ENCODE peak calls at places on chromosomes 11 and 22, in four cellular contexts. One of them, this sample, is unnamed.

GRCh38 chr22:41405588-41405987 is 23.8 kb downstream of the TEF start:
- DNase-seq in spleen: peak
- DNase-seq in endothelial cell of umbilical vein: no peak
- DNase-seq in GM12891: peak
- DNase-seq in this sample: no peak

GRCh38 chr11:19566583-19567379 is 145.9 kb upstream of the NAV2 start:
- DNase-seq in GM12891: no peak
- DNase-seq in endothelial cell of umbilical vein: no peak
- DNase-seq in spleen: no peak
- DNase-seq in this sample: no peak

GRCh38 chr11:83801799-83802198 is 515.6 kb upstream of the CCDC90B start:
- DNase-seq in spleen: no peak
- DNase-seq in GM12891: no peak
- DNase-seq in endothelial cell of umbilical vein: no peak
- DNase-seq in this sample: no peak

GRCh38 chr11:121936781-121937447 is 179.1 kb downstream of the BLID start:
- DNase-seq in endothelial cell of umbilical vein: no peak
- DNase-seq in spleen: no peak
- DNase-seq in GM12891: no peak
- DNase-seq in this sample: no peak

GRCh38 chr22:39690901-39691620 is 120.5 kb downstream of the CACNA1I start:
- DNase-seq in endothelial cell of umbilical vein: no peak
- DNase-seq in spleen: no peak
- DNase-seq in GM12891: no peak
- DNase-seq in this sample: no peak

GRCh38 chr11:61918251-61919112 is 1.1 kb upstream of the RAB3IL1 start:
- DNase-seq in endothelial cell of umbilical vein: no peak
- DNase-seq in spleen: no peak
- DNase-seq in GM12891: peak
- DNase-seq in this sample: no peak

GRCh38 chr11:69293819-69294505 is at the start of gene MYEOV:
- DNase-seq in endothelial cell of umbilical vein: peak
- DNase-seq in GM12891: peak
- DNase-seq in spleen: peak
- DNase-seq in this sample: no peak

GRCh38 chr22:18954941-18955571 is 19.0 kb upstream of the PRODH start:
- DNase-seq in spleen: peak
- DNase-seq in GM12891: no peak
- DNase-seq in endothelial cell of umbilical vein: no peak
- DNase-seq in this sample: no peak

GRCh38 chr11:43579171-43579918 is 101.2 kb upstream of the HSD17B12 start:
- DNase-seq in spleen: no peak
- DNase-seq in GM12891: no peak
- DNase-seq in endothelial cell of umbilical vein: peak
- DNase-seq in this sample: no peak

GRCh38 chr11:46216040-46216764 is 61.3 kb upstream of the CREB3L1 start:
- DNase-seq in spleen: no peak
- DNase-seq in GM12891: no peak
- DNase-seq in endothelial cell of umbilical vein: no peak
- DNase-seq in this sample: no peak

GRCh38 chr11:78050964-78051831 is 12.5 kb upstream of the THRSP start:
- DNase-seq in endothelial cell of umbilical vein: peak
- DNase-seq in GM12891: no peak
- DNase-seq in spleen: no peak
- DNase-seq in this sample: no peak

GRCh38 chr22:49046546-49047305 is 780.9 kb downstream of the BRD1 start:
- DNase-seq in spleen: no peak
- DNase-seq in endothelial cell of umbilical vein: no peak
- DNase-seq in GM12891: peak
- DNase-seq in this sample: no peak

GRCh38 chr11:72813740-72814138 is 472 bp upstream of the ATG16L2 start:
- DNase-seq in endothelial cell of umbilical vein: no peak
- DNase-seq in GM12891: peak
- DNase-seq in spleen: peak
- DNase-seq in this sample: no peak

GRCh38 chr22:29456211-29456671 is 17.9 kb downstream of the RFPL1 start:
- DNase-seq in endothelial cell of umbilical vein: no peak
- DNase-seq in spleen: no peak
- DNase-seq in GM12891: no peak
- DNase-seq in this sample: no peak

GRCh38 chr11:72719144-72719543 is 33.1 kb downstream of the ARAP1 start:
- DNase-seq in GM12891: no peak
- DNase-seq in endothelial cell of umbilical vein: no peak
- DNase-seq in spleen: no peak
- DNase-seq in this sample: no peak

GRCh38 chr11:8615633-8616032 is 21.6 kb upstream of the STK33 start:
- DNase-seq in spleen: no peak
- DNase-seq in endothelial cell of umbilical vein: no peak
- DNase-seq in GM12891: no peak
- DNase-seq in this sample: no peak

GRCh38 chr22:50248192-50249084 is 2.6 kb downstream of the HDAC10 start:
- DNase-seq in spleen: no peak
- DNase-seq in endothelial cell of umbilical vein: no peak
- DNase-seq in GM12891: no peak
- DNase-seq in this sample: no peak

GRCh38 chr11:45252134-45252856 is 33.8 kb downstream of the SYT13 start:
- DNase-seq in endothelial cell of umbilical vein: peak
- DNase-seq in spleen: no peak
- DNase-seq in GM12891: peak
- DNase-seq in this sample: no peak

GRCh38 chr11:133506023-133506422 is 26.3 kb downstream of the OPCML start:
- DNase-seq in endothelial cell of umbilical vein: no peak
- DNase-seq in GM12891: no peak
- DNase-seq in spleen: no peak
- DNase-seq in this sample: no peak

GRCh38 chr11:13983081-13983751 is 20.7 kb downstream of the SPON1 start:
- DNase-seq in GM12891: no peak
- DNase-seq in spleen: no peak
- DNase-seq in endothelial cell of umbilical vein: no peak
- DNase-seq in this sample: no peak

GRCh38 chr11:111843659-111844058 is 27.7 kb downstream of the ALG9 start:
- DNase-seq in GM12891: no peak
- DNase-seq in endothelial cell of umbilical vein: no peak
- DNase-seq in spleen: no peak
- DNase-seq in this sample: no peak

GRCh38 chr11:111845256-111846028 is 25.9 kb downstream of the ALG9 start:
- DNase-seq in spleen: no peak
- DNase-seq in GM12891: no peak
- DNase-seq in endothelial cell of umbilical vein: no peak
- DNase-seq in this sample: no peak

GRCh38 chr11:111838054-111838453 is 33.3 kb downstream of the ALG9 start:
- DNase-seq in endothelial cell of umbilical vein: no peak
- DNase-seq in GM12891: no peak
- DNase-seq in spleen: no peak
- DNase-seq in this sample: no peak

GRCh38 chr11:111840143-111840542 is 31.2 kb downstream of the ALG9 start:
- DNase-seq in spleen: no peak
- DNase-seq in GM12891: no peak
- DNase-seq in endothelial cell of umbilical vein: no peak
- DNase-seq in this sample: no peak

DNA sequence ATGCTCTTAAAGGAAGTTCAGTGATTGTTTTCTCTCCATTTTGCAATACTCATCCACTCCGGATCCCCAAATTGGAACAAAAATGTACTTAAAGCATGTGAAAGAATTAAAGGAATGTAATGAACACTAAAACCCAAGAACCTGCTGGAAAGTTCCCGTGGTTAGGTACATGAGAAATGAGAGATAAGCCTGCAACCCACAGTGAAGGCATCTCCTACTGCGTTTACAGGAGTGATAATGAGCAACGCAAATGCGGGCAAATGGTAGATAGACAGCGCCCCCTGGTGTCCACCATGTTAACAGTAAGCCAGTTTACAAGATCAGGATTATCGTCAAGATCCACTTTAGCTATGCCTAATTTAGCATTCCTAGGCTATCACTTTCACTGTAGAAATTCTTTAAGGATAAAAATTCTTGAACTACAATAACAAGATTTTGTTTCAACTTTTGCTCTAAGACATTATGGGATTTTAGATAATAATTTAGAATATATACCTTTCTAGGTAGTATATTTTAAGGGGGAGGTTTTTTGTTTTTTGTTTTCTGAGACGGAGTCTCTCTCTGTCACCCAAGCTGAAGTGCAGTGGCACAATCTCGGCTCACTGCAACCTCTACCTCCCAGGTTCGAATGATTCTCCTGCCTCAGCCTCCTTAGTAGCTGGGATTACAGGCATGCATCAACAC is 29.9 kb downstream of the ALG9 start:
- DNase-seq in endothelial cell of umbilical vein: peak
- DNase-seq in spleen: peak
- DNase-seq in GM12891: peak
- DNase-seq in this sample: peak
- TF ChIP-seq POLR2AphosphoS5 in endothelial cell of umbilical vein: no peak
- TF ChIP-seq POLR2AphosphoS5 in spleen: no peak
- TF ChIP-seq POLR2AphosphoS5 in GM12891: no peak
- TF ChIP-seq POLR2AphosphoS5 in this sample: no peak

GRCh38 chr11:120667281-120667680 is 155.7 kb downstream of the GRIK4 start:
- DNase-seq in GM12891: no peak
- DNase-seq in spleen: no peak
- DNase-seq in endothelial cell of umbilical vein: no peak
- DNase-seq in this sample: no peak
- TF ChIP-seq POLR2AphosphoS5 in GM12891: no peak
- TF ChIP-seq POLR2AphosphoS5 in spleen: peak
- TF ChIP-seq POLR2AphosphoS5 in endothelial cell of umbilical vein: no peak
- TF ChIP-seq POLR2AphosphoS5 in this sample: no peak

GRCh38 chr11:20762980-20763379 is 93.6 kb downstream of the NELL1 start:
- DNase-seq in GM12891: no peak
- DNase-seq in spleen: no peak
- DNase-seq in endothelial cell of umbilical vein: no peak
- DNase-seq in this sample: no peak

GRCh38 chr11:20762112-20762511 is 92.7 kb downstream of the NELL1 start:
- DNase-seq in spleen: no peak
- DNase-seq in GM12891: no peak
- DNase-seq in endothelial cell of umbilical vein: no peak
- DNase-seq in this sample: no peak

GRCh38 chr11:20754957-20755356 is 85.6 kb downstream of the NELL1 start:
- DNase-seq in endothelial cell of umbilical vein: no peak
- DNase-seq in spleen: no peak
- DNase-seq in GM12891: no peak
- DNase-seq in this sample: no peak

GRCh38 chr11:20759541-20759940 is 90.2 kb downstream of the NELL1 start:
- DNase-seq in endothelial cell of umbilical vein: no peak
- DNase-seq in spleen: no peak
- DNase-seq in GM12891: no peak
- DNase-seq in this sample: no peak
- TF ChIP-seq POLR2AphosphoS5 in endothelial cell of umbilical vein: no peak
- TF ChIP-seq POLR2AphosphoS5 in spleen: no peak
- TF ChIP-seq POLR2AphosphoS5 in GM12891: no peak
- TF ChIP-seq POLR2AphosphoS5 in this sample: no peak

GRCh38 chr11:75539459-75540022 is 13.8 kb upstream of the GDPD5 start:
- DNase-seq in spleen: no peak
- DNase-seq in endothelial cell of umbilical vein: no peak
- DNase-seq in GM12891: no peak
- DNase-seq in this sample: no peak
- TF ChIP-seq POLR2AphosphoS5 in spleen: no peak
- TF ChIP-seq POLR2AphosphoS5 in endothelial cell of umbilical vein: no peak
- TF ChIP-seq POLR2AphosphoS5 in GM12891: no peak
- TF ChIP-seq POLR2AphosphoS5 in this sample: no peak

GRCh38 chr11:1102221-1102971 is 27.7 kb downstream of the MUC2 start:
- DNase-seq in GM12891: no peak
- DNase-seq in spleen: peak
- DNase-seq in endothelial cell of umbilical vein: no peak
- DNase-seq in this sample: no peak
- TF ChIP-seq POLR2AphosphoS5 in GM12891: no peak
- TF ChIP-seq POLR2AphosphoS5 in spleen: no peak
- TF ChIP-seq POLR2AphosphoS5 in endothelial cell of umbilical vein: no peak
- TF ChIP-seq POLR2AphosphoS5 in this sample: no peak

DNA sequence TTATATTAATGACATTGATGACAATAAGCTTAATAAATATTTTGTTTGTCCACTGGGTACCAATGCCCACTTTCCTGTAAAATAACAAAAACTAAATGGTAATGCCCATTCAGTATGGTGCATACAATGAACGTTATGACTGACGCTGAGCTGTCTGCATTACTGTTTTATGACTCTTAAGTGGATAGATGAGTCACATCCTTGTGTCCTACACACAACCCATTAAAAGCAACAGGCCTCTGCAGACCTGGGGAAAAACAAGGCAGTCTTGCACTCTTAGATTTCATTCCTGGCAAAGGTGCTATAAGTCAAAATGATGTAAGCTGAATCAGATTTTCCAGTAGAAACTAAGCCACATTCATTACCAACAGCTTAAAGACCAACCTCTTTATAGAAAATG is 176.3 kb upstream of the TMEM45B start:
- DNase-seq in endothelial cell of umbilical vein: peak
- DNase-seq in GM12891: no peak
- DNase-seq in spleen: no peak
- DNase-seq in this sample: no peak
- TF ChIP-seq POLR2AphosphoS5 in endothelial cell of umbilical vein: peak
- TF ChIP-seq POLR2AphosphoS5 in GM12891: no peak
- TF ChIP-seq POLR2AphosphoS5 in spleen: no peak
- TF ChIP-seq POLR2AphosphoS5 in this sample: no peak

DNA sequence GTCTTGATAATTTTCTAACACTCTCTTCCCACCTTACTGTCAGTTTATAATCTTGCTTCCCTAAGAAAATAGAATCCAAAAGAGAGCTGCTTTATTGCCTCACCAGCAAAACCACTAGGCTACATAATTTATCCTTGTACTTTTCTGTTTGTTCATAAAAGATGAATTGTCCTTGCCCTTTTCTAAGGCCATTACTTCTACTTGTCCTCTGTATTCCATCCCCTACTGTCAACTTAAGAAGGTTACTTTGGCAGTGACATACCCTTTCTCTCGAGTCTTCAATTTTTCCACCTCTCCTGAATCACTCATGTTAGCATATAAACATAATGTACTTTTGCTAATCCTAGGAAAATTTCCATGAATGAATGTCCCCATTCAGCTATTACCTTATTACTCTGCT is 18.0 kb downstream of the BIRC2 start:
- DNase-seq in GM12891: no peak
- DNase-seq in endothelial cell of umbilical vein: no peak
- DNase-seq in spleen: no peak
- DNase-seq in this sample: no peak
- TF ChIP-seq POLR2AphosphoS5 in GM12891: no peak
- TF ChIP-seq POLR2AphosphoS5 in endothelial cell of umbilical vein: no peak
- TF ChIP-seq POLR2AphosphoS5 in spleen: no peak
- TF ChIP-seq POLR2AphosphoS5 in this sample: no peak

GRCh38 chr11:108593214-108593909 is at the start of gene EXPH5:
- DNase-seq in endothelial cell of umbilical vein: peak
- DNase-seq in GM12891: peak
- DNase-seq in spleen: peak
- DNase-seq in this sample: peak
- TF ChIP-seq POLR2AphosphoS5 in endothelial cell of umbilical vein: no peak
- TF ChIP-seq POLR2AphosphoS5 in GM12891: no peak
- TF ChIP-seq POLR2AphosphoS5 in spleen: no peak
- TF ChIP-seq POLR2AphosphoS5 in this sample: no peak

This sample was measured in SK-N-MC.